ENCODE peak calls at places on chromosomes 6 and 20, in eight cellular contexts. O is AG04450, D is colonic mucosa, J is activated B cell treated with CpG ODN at 0.5 μM for 24 hours, U is breast epithelium, V is MM.1S, W is endothelial cell, H is B cell. I is an unnamed sample.

GRCh38 chr6:130206474-130206873 is 16.3 kb downstream of the SAMD3 start:
- DNase-seq in O (no peak), D (no peak), J (no peak), U (no peak), V (no peak), W (no peak), H (no peak), I (no peak)

GRCh38 chr6:142378138-142378875 is 76.5 kb downstream of the ADGRG6 start:
- DNase-seq in O (no peak), D (no peak), J (no peak), U (no peak), V (no peak), W (peak; percentile 15), H (no peak), I (no peak)

GRCh38 chr6:13400772-13401171 is 72.4 kb upstream of the TBC1D7 start:
- DNase-seq in O (no peak), D (no peak), J (no peak), U (no peak), V (no peak), W (no peak), H (no peak), I (no peak)

GRCh38 chr6:136647363-136647763 is 97.1 kb upstream of the MAP7 start:
- DNase-seq in O (peak; percentile 86), D (no peak), J (no peak), U (no peak), V (no peak), W (no peak), H (peak; percentile 22), I (peak; percentile 21)

GRCh38 chr6:36389353-36389752 is 1.9 kb upstream of the ETV7 start:
- DNase-seq in O (no peak), D (no peak), J (no peak), U (no peak), V (no peak), W (no peak), H (no peak), I (no peak)

GRCh38 chr20:40562031-40562430 is 127.0 kb downstream of the MAFB start:
- DNase-seq in O (no peak), D (peak; percentile 48), J (no peak), U (no peak), V (no peak), W (no peak), H (no peak), I (no peak)

GRCh38 chr20:64158346-64159285 is 5.6 kb upstream of the MYT1 start:
- DNase-seq in O (no peak), D (no peak), J (no peak), U (no peak), V (no peak), W (no peak), H (no peak), I (no peak)

GRCh38 chr20:45427236-45428149 is 11.6 kb downstream of the PIGT start:
- DNase-seq in O (no peak), D (peak; percentile 75), J (no peak), U (no peak), V (no peak), W (no peak), H (no peak), I (no peak)

GRCh38 chr6:43817192-43817591 is 47.2 kb downstream of the VEGFA start:
- DNase-seq in O (no peak), D (peak; percentile 51), J (no peak), U (no peak), V (peak; percentile 48), W (peak; percentile 36), H (peak; percentile 31), I (no peak)

GRCh38 chr20:1934578-1935573 is 39.7 kb downstream of the SIRPA start:
- DNase-seq in O (no peak), D (no peak), J (no peak), U (no peak), V (no peak), W (no peak), H (no peak), I (no peak)

GRCh38 chr20:19757487-19757972 is 528 bp upstream of the RIN2 start:
- DNase-seq in O (peak; percentile 45), D (peak; percentile 94), J (peak; percentile 21), U (peak; percentile 74), V (peak; percentile 27), W (peak; percentile 81), H (no peak), I (no peak)

GRCh38 chr20:35344354-35344837 is 52.2 kb upstream of the FAM83C start:
- DNase-seq in O (peak; percentile 70), D (peak; percentile 69), J (no peak), U (no peak), V (no peak), W (no peak), H (no peak), I (no peak)

GRCh38 chr6:94464018-94464510 is 1044.7 kb upstream of the EPHA7 start:
- DNase-seq in O (no peak), D (no peak), J (no peak), U (no peak), V (no peak), W (no peak), H (no peak), I (no peak)

GRCh38 chr20:44388466-44389023 is 33.0 kb downstream of the HNF4A start:
- DNase-seq in O (peak; percentile 21), D (peak; percentile 90), J (peak; percentile 35), U (no peak), V (peak; percentile 78), W (peak; percentile 80), H (peak; percentile 63), I (peak; percentile 61)

GRCh38 chr6:131096786-131097185 is 33.7 kb upstream of the EPB41L2 start:
- DNase-seq in O (no peak), D (no peak), J (no peak), U (no peak), V (no peak), W (no peak), H (no peak), I (no peak)

GRCh38 chr20:22383156-22383555 is 201.2 kb downstream of the FOXA2 start:
- DNase-seq in O (no peak), D (no peak), J (no peak), U (no peak), V (no peak), W (no peak), H (no peak), I (no peak)

GRCh38 chr6:134288538-134289203 is 29.2 kb downstream of the SGK1 start:
- DNase-seq in O (peak; percentile 69), D (no peak), J (no peak), U (no peak), V (no peak), W (no peak), H (peak; percentile 33), I (no peak)

GRCh38 chr6:75368151-75368779 is 83.7 kb upstream of the TMEM30A start:
- DNase-seq in O (no peak), D (peak; percentile 29), J (no peak), U (no peak), V (peak; percentile 58), W (peak; percentile 58), H (no peak), I (no peak)

GRCh38 chr20:2101057-2101934 is at the start of gene STK35:
- DNase-seq in O (no peak), D (peak; percentile 83), J (no peak), U (peak; percentile 48), V (peak; percentile 81), W (peak; percentile 57), H (no peak), I (no peak)

GRCh38 chr20:62120990-62121775 is 1.1 kb upstream of the LSM14B start:
- DNase-seq in O (no peak), D (peak; percentile 61), J (no peak), U (peak; percentile 61), V (no peak), W (no peak), H (no peak), I (no peak)

GRCh38 chr6:11761744-11762620 is 16.6 kb downstream of the ADTRP start:
- DNase-seq in O (no peak), D (peak; percentile 82), J (no peak), U (no peak), V (no peak), W (no peak), H (no peak), I (no peak)

GRCh38 chr6:16355699-16356481 is 117.5 kb downstream of the GMPR start:
- DNase-seq in O (no peak), D (no peak), J (no peak), U (no peak), V (no peak), W (no peak), H (no peak), I (no peak)

GRCh38 chr6:55694148-55694547 is 115.2 kb upstream of the HMGCLL1 start:
- DNase-seq in O (peak; percentile 68), D (no peak), J (no peak), U (no peak), V (no peak), W (no peak), H (no peak), I (no peak)

GRCh38 chr20:41037172-41037571 is 8.6 kb downstream of the TOP1 start:
- DNase-seq in O (no peak), D (no peak), J (no peak), U (no peak), V (no peak), W (no peak), H (no peak), I (no peak)

GRCh38 chr6:21263531-21264287 is 329.8 kb upstream of the SOX4 start:
- DNase-seq in O (no peak), D (no peak), J (no peak), U (peak; percentile 47), V (no peak), W (no peak), H (no peak), I (no peak)

GRCh38 chr20:47150403-47151152 is 205.9 kb downstream of the ZMYND8 start:
- DNase-seq in O (no peak), D (peak; percentile 62), J (no peak), U (no peak), V (peak; percentile 7), W (peak; percentile 80), H (peak; percentile 26), I (no peak)
- TF ChIP-seq CTCF in O (peak; percentile 71), D (peak; percentile 33), J (no peak), U (peak; percentile 67), V (peak; percentile 50), W (peak; percentile 52), H (no peak), I (no peak)

GRCh38 chr20:57902478-57902877 is 192.7 kb upstream of the PMEPA1 start:
- DNase-seq in O (no peak), D (no peak), J (no peak), U (no peak), V (peak; percentile 40), W (no peak), H (no peak), I (no peak)
- TF ChIP-seq CTCF in O (no peak), D (no peak), J (no peak), U (no peak), V (no peak), W (no peak), H (no peak), I (no peak)

GRCh38 chr20:3612795-3613560 is 50.2 kb downstream of the GFRA4 start:
- DNase-seq in O (no peak), D (no peak), J (no peak), U (no peak), V (no peak), W (no peak), H (no peak), I (no peak)
- TF ChIP-seq CTCF in O (peak; percentile 23), D (no peak), J (no peak), U (no peak), V (peak; percentile 17), W (no peak), H (no peak), I (no peak)

DNA sequence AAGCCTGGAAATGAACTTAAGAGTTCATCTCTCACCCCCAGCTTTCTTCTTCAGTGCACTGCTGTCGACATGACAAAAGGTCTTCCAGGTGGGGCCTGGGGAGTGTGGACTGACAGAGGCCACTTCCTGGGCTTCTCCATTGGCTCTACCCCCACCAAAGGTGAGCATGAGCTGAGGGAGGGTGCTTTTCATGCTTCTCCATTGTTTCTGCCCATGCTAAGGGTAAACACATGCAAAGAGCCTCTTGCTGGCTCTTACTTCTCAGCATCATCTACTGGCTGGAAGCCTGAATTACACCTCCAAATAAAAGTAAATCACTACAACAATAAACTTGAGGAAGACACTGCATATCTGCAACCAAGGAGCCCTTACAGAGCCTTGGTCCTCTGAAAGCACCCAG is 227.2 kb downstream of the EPM2A start:
- DNase-seq in O (no peak), D (no peak), J (no peak), U (no peak), V (no peak), W (no peak), H (no peak), I (no peak)
- TF ChIP-seq CTCF in O (peak; percentile 39), D (no peak), J (no peak), U (no peak), V (peak; percentile 14), W (no peak), H (no peak), I (no peak)